ENCODE peak calls at places on chromosome 9, in six cellular contexts. D is progenitor cell of endocrine pancreas, F is GM10248, M is lower leg skin, I is HFFc6, U is endothelial cell. Y is an unnamed sample.

GRCh38 chr9:13568446-13568845 is 289.0 kb upstream of the MPDZ start:
- DNase-seq in D (no peak), F (no peak), U (peak; percentile 12), I (no peak), M (no peak), Y (no peak)

GRCh38 chr9:86732514-86732913 is 214.8 kb downstream of the GAS1 start:
- DNase-seq in U (no peak), I (peak; percentile 86), F (no peak), D (no peak), M (no peak), Y (no peak)

GRCh38 chr9:5951686-5952211 is 61.1 kb downstream of the MLANA start:
- DNase-seq in U (no peak), F (no peak), M (no peak), I (peak; percentile 63), D (no peak), Y (no peak)

GRCh38 chr9:14099737-14100136 is 214.2 kb downstream of the NFIB start:
- DNase-seq in M (no peak), I (no peak), U (no peak), F (no peak), D (no peak), Y (no peak)

GRCh38 chr9:94874316-94874715 is 147.8 kb downstream of the AOPEP start:
- DNase-seq in F (no peak), M (no peak), I (peak; percentile 73), U (no peak), D (no peak), Y (no peak)

GRCh38 chr9:30039712-30040111 is 2344.7 kb upstream of the ACO1 start:
- DNase-seq in F (no peak), M (no peak), U (no peak), D (no peak), I (no peak), Y (no peak)

GRCh38 chr9:125258160-125258559 is 3.5 kb upstream of the GAPVD1 start:
- DNase-seq in I (no peak), M (no peak), D (no peak), U (no peak), F (no peak), Y (no peak)

GRCh38 chr9:36923025-36923625 is 110.9 kb downstream of the PAX5 start:
- DNase-seq in D (no peak), U (no peak), I (no peak), M (no peak), F (no peak), Y (no peak)

GRCh38 chr9:105150991-105151685 is 93.3 kb upstream of the SLC44A1 start:
- DNase-seq in M (no peak), U (no peak), F (no peak), I (peak; percentile 56), D (no peak), Y (no peak)

GRCh38 chr9:106921341-106921899 is 58.5 kb downstream of the ZNF462 start:
- DNase-seq in I (peak; percentile 11), F (no peak), U (no peak), M (no peak), D (no peak), Y (no peak)

GRCh38 chr9:34558341-34558740 is 31.2 kb downstream of the CNTFR start:
- DNase-seq in D (no peak), I (no peak), M (no peak), U (no peak), F (no peak), Y (no peak)

GRCh38 chr9:113616716-113617496 is 153.4 kb downstream of the RGS3 start:
- DNase-seq in U (no peak), M (no peak), F (no peak), I (no peak), D (no peak), Y (no peak)

GRCh38 chr9:129464972-129465833 is 155.7 kb downstream of the C9orf50 start:
- DNase-seq in D (no peak), U (no peak), I (peak; percentile 23), M (no peak), F (no peak), Y (no peak)

GRCh38 chr9:77488439-77489126 is 159.5 kb downstream of the GNA14 start:
- DNase-seq in F (no peak), U (no peak), I (no peak), M (no peak), D (no peak), Y (no peak)

GRCh38 chr9:27202056-27202455 is 93.0 kb downstream of the TEK start:
- DNase-seq in M (no peak), U (no peak), D (no peak), F (no peak), I (no peak), Y (no peak)

GRCh38 chr9:133275105-133276000 is at the start of gene ABO:
- DNase-seq in D (peak; percentile 41), U (peak; percentile 45), I (no peak), F (peak; percentile 22), M (peak; percentile 83), Y (no peak)

GRCh38 chr9:121295662-121296191 is 27.8 kb downstream of the GSN start:
- DNase-seq in M (peak; percentile 82), U (no peak), D (no peak), F (no peak), I (no peak), Y (no peak)

GRCh38 chr9:109640232-109641078 is 139.5 kb upstream of the PALM2AKAP2 start:
- DNase-seq in M (peak; percentile 84), D (peak; percentile 24), I (no peak), U (peak; percentile 58), F (no peak), Y (peak; percentile 29)

DNA sequence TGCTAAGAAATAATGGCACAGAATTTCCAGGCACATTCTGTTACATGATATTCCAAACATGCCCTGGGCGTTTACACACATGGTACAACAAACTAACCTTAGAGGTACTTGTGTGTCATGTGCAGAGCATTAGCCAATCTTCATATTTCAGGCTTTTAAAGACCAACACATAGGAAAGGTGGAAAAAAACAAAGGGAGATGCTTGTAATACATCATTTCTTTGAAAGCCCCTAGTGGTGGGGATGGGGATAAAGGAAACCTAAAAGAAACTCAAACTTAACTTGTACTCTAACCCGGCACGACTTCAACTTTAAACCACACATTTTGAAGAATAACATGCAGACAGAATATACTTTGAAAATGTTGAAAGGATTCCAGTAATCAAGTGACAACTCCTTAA is 133.6 kb downstream of the PTPRD start:
- DNase-seq in M (no peak), I (no peak), D (no peak), U (no peak), F (no peak), Y (no peak)
- TF ChIP-seq CTCF in M (no peak), I (peak; percentile 63), D (peak; percentile 64), U (peak; percentile 87), F (no peak), Y (no peak)

GRCh38 chr9:70120834-70121510 is 77.3 kb downstream of the MAMDC2 start:
- DNase-seq in U (no peak), F (no peak), D (no peak), I (peak; percentile 95), M (peak; percentile 93), Y (no peak)
- TF ChIP-seq CTCF in U (no peak), F (no peak), D (no peak), I (peak; percentile 73), M (no peak), Y (no peak)

GRCh38 chr9:22813520-22813919 is 366.9 kb downstream of the DMRTA1 start:
- DNase-seq in I (peak; percentile 48), M (no peak), F (peak; percentile 4), U (no peak), D (no peak), Y (no peak)
- TF ChIP-seq CTCF in I (peak; percentile 67), M (no peak), F (no peak), U (peak; percentile 26), D (peak; percentile 61), Y (no peak)

GRCh38 chr9:72363908-72364678 is 915 bp downstream of the ZFAND5 start:
- DNase-seq in M (peak; percentile 91), D (peak; percentile 19), F (peak; percentile 84), U (peak; percentile 71), I (no peak), Y (no peak)

GRCh38 chr9:72365525-72366256 is 683 bp upstream of the ZFAND5 start:
- DNase-seq in U (peak; percentile 59), M (peak; percentile 97), D (peak; percentile 48), I (peak; percentile 77), F (peak; percentile 73), Y (peak; percentile 60)

GRCh38 chr9:72362680-72363139 is 2.3 kb downstream of the ZFAND5 start:
- DNase-seq in F (peak; percentile 50), M (peak; percentile 90), D (no peak), I (peak; percentile 78), U (peak; percentile 5), Y (no peak)

GRCh38 chr9:72363226-72363625 is 1.8 kb downstream of the ZFAND5 start:
- DNase-seq in D (no peak), U (no peak), I (no peak), M (no peak), F (no peak), Y (no peak)

GRCh38 chr9:72364679-72365524 is at the start of gene ZFAND5:
- DNase-seq in I (peak; percentile 99), U (peak; percentile 92), F (peak; percentile 97), D (peak; percentile 85), M (peak; percentile 99), Y (peak; percentile 93)
- TF ChIP-seq CTCF in I (peak; percentile 29), U (peak; percentile 6), F (no peak), D (peak; percentile 8), M (no peak), Y (no peak)

GRCh38 chr9:101593345-101593744 is 1.4 kb downstream of the PPP3R2 start:
- DNase-seq in I (no peak), D (no peak), U (no peak), M (no peak), F (no peak), Y (no peak)
- TF ChIP-seq CTCF in I (no peak), D (no peak), U (no peak), M (no peak), F (no peak), Y (no peak)

GRCh38 chr9:93036887-93037475 is 21.5 kb upstream of the SUSD3 start:
- DNase-seq in F (no peak), I (no peak), U (no peak), D (no peak), M (no peak), Y (no peak)
- TF ChIP-seq CTCF in F (no peak), I (peak; percentile 27), U (no peak), D (peak; percentile 26), M (no peak), Y (no peak)